ENCODE peak calls at places on chromosomes 12 and 14, in eight cellular contexts. One of them, this sample, is unnamed.
A peak's percentile ranks its signal among the peaks of the same experiment; 100 is the strongest.

GRCh38 chr14:102726191-102726949 is 50.9 kb upstream of the TRAF3 start:
- DNase-seq in NCI-H146: peak; percentile 80
- DNase-seq in stimulated activated CD8-positive, alpha-beta memory T cell treated with anti-CD3 and anti-CD28 coated beads, Interleukin-2, amount 100 ng/mL, for 1 hour: no peak
- DNase-seq in mammary epithelial cell: no peak
- DNase-seq in CD8-positive, alpha-beta memory T cell: no peak
- DNase-seq in activated gamma-delta T cell treated with Interleukin-2 at 50 U/mL for 16 hours: no peak
- DNase-seq in C1 segment of cervical spinal cord: no peak
- DNase-seq in neural crest cell: no peak
- DNase-seq in this sample: no peak

GRCh38 chr14:73743431-73743931 is 29.3 kb upstream of the PNMA1 start:
- DNase-seq in stimulated activated CD8-positive, alpha-beta memory T cell treated with anti-CD3 and anti-CD28 coated beads, Interleukin-2, amount 100 ng/mL, for 1 hour: peak; percentile 43
- DNase-seq in C1 segment of cervical spinal cord: no peak
- DNase-seq in NCI-H146: no peak
- DNase-seq in CD8-positive, alpha-beta memory T cell: peak; percentile 40
- DNase-seq in mammary epithelial cell: no peak
- DNase-seq in activated gamma-delta T cell treated with Interleukin-2 at 50 U/mL for 16 hours: peak; percentile 63
- DNase-seq in neural crest cell: no peak
- DNase-seq in this sample: no peak

GRCh38 chr12:39401459-39401858 is 41.5 kb downstream of the KIF21A start:
- DNase-seq in C1 segment of cervical spinal cord: no peak
- DNase-seq in NCI-H146: no peak
- DNase-seq in stimulated activated CD8-positive, alpha-beta memory T cell treated with anti-CD3 and anti-CD28 coated beads, Interleukin-2, amount 100 ng/mL, for 1 hour: no peak
- DNase-seq in mammary epithelial cell: no peak
- DNase-seq in CD8-positive, alpha-beta memory T cell: no peak
- DNase-seq in activated gamma-delta T cell treated with Interleukin-2 at 50 U/mL for 16 hours: no peak
- DNase-seq in neural crest cell: no peak
- DNase-seq in this sample: no peak

GRCh38 chr12:28092396-28092795 is 97.9 kb upstream of the CCDC91 start:
- DNase-seq in NCI-H146: no peak
- DNase-seq in neural crest cell: no peak
- DNase-seq in CD8-positive, alpha-beta memory T cell: no peak
- DNase-seq in C1 segment of cervical spinal cord: no peak
- DNase-seq in mammary epithelial cell: no peak
- DNase-seq in stimulated activated CD8-positive, alpha-beta memory T cell treated with anti-CD3 and anti-CD28 coated beads, Interleukin-2, amount 100 ng/mL, for 1 hour: no peak
- DNase-seq in activated gamma-delta T cell treated with Interleukin-2 at 50 U/mL for 16 hours: no peak
- DNase-seq in this sample: no peak

GRCh38 chr14:67787673-67788072 is 28.7 kb downstream of the ZFYVE26 start:
- DNase-seq in NCI-H146: no peak
- DNase-seq in neural crest cell: no peak
- DNase-seq in activated gamma-delta T cell treated with Interleukin-2 at 50 U/mL for 16 hours: no peak
- DNase-seq in mammary epithelial cell: no peak
- DNase-seq in CD8-positive, alpha-beta memory T cell: no peak
- DNase-seq in stimulated activated CD8-positive, alpha-beta memory T cell treated with anti-CD3 and anti-CD28 coated beads, Interleukin-2, amount 100 ng/mL, for 1 hour: no peak
- DNase-seq in C1 segment of cervical spinal cord: no peak
- DNase-seq in this sample: no peak

GRCh38 chr14:101182476-101182875 is 279.0 kb upstream of the RTL1 start:
- DNase-seq in NCI-H146: no peak
- DNase-seq in stimulated activated CD8-positive, alpha-beta memory T cell treated with anti-CD3 and anti-CD28 coated beads, Interleukin-2, amount 100 ng/mL, for 1 hour: no peak
- DNase-seq in mammary epithelial cell: no peak
- DNase-seq in C1 segment of cervical spinal cord: no peak
- DNase-seq in activated gamma-delta T cell treated with Interleukin-2 at 50 U/mL for 16 hours: no peak
- DNase-seq in neural crest cell: no peak
- DNase-seq in CD8-positive, alpha-beta memory T cell: no peak
- DNase-seq in this sample: no peak

GRCh38 chr14:72172075-72172474 is 239.8 kb downstream of the RGS6 start:
- DNase-seq in CD8-positive, alpha-beta memory T cell: no peak
- DNase-seq in stimulated activated CD8-positive, alpha-beta memory T cell treated with anti-CD3 and anti-CD28 coated beads, Interleukin-2, amount 100 ng/mL, for 1 hour: no peak
- DNase-seq in C1 segment of cervical spinal cord: no peak
- DNase-seq in mammary epithelial cell: no peak
- DNase-seq in activated gamma-delta T cell treated with Interleukin-2 at 50 U/mL for 16 hours: no peak
- DNase-seq in NCI-H146: no peak
- DNase-seq in neural crest cell: no peak
- DNase-seq in this sample: no peak

GRCh38 chr12:48280572-48280971 is 70.1 kb downstream of the ZNF641 start:
- DNase-seq in CD8-positive, alpha-beta memory T cell: no peak
- DNase-seq in mammary epithelial cell: no peak
- DNase-seq in neural crest cell: no peak
- DNase-seq in C1 segment of cervical spinal cord: no peak
- DNase-seq in stimulated activated CD8-positive, alpha-beta memory T cell treated with anti-CD3 and anti-CD28 coated beads, Interleukin-2, amount 100 ng/mL, for 1 hour: no peak
- DNase-seq in NCI-H146: no peak
- DNase-seq in activated gamma-delta T cell treated with Interleukin-2 at 50 U/mL for 16 hours: no peak
- DNase-seq in this sample: no peak

GRCh38 chr14:68042591-68043210 is 223.1 kb downstream of the RAD51B start:
- DNase-seq in neural crest cell: no peak
- DNase-seq in stimulated activated CD8-positive, alpha-beta memory T cell treated with anti-CD3 and anti-CD28 coated beads, Interleukin-2, amount 100 ng/mL, for 1 hour: no peak
- DNase-seq in mammary epithelial cell: peak; percentile 39
- DNase-seq in activated gamma-delta T cell treated with Interleukin-2 at 50 U/mL for 16 hours: no peak
- DNase-seq in C1 segment of cervical spinal cord: no peak
- DNase-seq in CD8-positive, alpha-beta memory T cell: no peak
- DNase-seq in NCI-H146: no peak
- DNase-seq in this sample: no peak

GRCh38 chr14:89648924-89649323 is 231.9 kb upstream of the FOXN3 start:
- DNase-seq in CD8-positive, alpha-beta memory T cell: no peak
- DNase-seq in mammary epithelial cell: no peak
- DNase-seq in NCI-H146: no peak
- DNase-seq in activated gamma-delta T cell treated with Interleukin-2 at 50 U/mL for 16 hours: no peak
- DNase-seq in neural crest cell: no peak
- DNase-seq in stimulated activated CD8-positive, alpha-beta memory T cell treated with anti-CD3 and anti-CD28 coated beads, Interleukin-2, amount 100 ng/mL, for 1 hour: no peak
- DNase-seq in C1 segment of cervical spinal cord: no peak
- DNase-seq in this sample: no peak

GRCh38 chr12:118188690-118189371 is 52.9 kb downstream of the PEBP1 start:
- DNase-seq in neural crest cell: peak; percentile 6
- DNase-seq in mammary epithelial cell: peak; percentile 20
- DNase-seq in CD8-positive, alpha-beta memory T cell: no peak
- DNase-seq in NCI-H146: peak; percentile 47
- DNase-seq in stimulated activated CD8-positive, alpha-beta memory T cell treated with anti-CD3 and anti-CD28 coated beads, Interleukin-2, amount 100 ng/mL, for 1 hour: no peak
- DNase-seq in C1 segment of cervical spinal cord: peak; percentile 13
- DNase-seq in activated gamma-delta T cell treated with Interleukin-2 at 50 U/mL for 16 hours: no peak
- DNase-seq in this sample: no peak

This sample was measured in glutamatergic neuron.